ENCODE peak calls at places on chromosomes 12 and 14, in four cellular contexts. One of them, this sample, is unnamed.
A peak's percentile ranks its signal among the peaks of the same experiment; 100 is the strongest.

GRCh38 chr12:111194703-111195051 is 174.2 kb downstream of the PHETA1 start:
- DNase-seq in K562: no peak
- DNase-seq in GM12878: no peak
- DNase-seq in HepG2: no peak
- DNase-seq in this sample: no peak

GRCh38 chr12:65597527-65597926 is 226.8 kb upstream of the HMGA2 start:
- DNase-seq in HepG2: no peak
- DNase-seq in GM12878: no peak
- DNase-seq in K562: peak; percentile 17
- DNase-seq in this sample: no peak

GRCh38 chr12:90029317-90029716 is 320.7 kb upstream of the ATP2B1 start:
- DNase-seq in HepG2: no peak
- DNase-seq in K562: no peak
- DNase-seq in GM12878: no peak
- DNase-seq in this sample: no peak

GRCh38 chr12:117686911-117687377 is 281.8 kb downstream of the KSR2 start:
- DNase-seq in GM12878: no peak
- DNase-seq in HepG2: peak; percentile 35
- DNase-seq in K562: no peak
- DNase-seq in this sample: no peak

GRCh38 chr12:7346571-7347225 is 42.8 kb downstream of the ACSM4 start:
- DNase-seq in K562: no peak
- DNase-seq in GM12878: no peak
- DNase-seq in HepG2: no peak
- DNase-seq in this sample: no peak

GRCh38 chr12:130602251-130602650 is 113.8 kb downstream of the RIMBP2 start:
- DNase-seq in K562: no peak
- DNase-seq in GM12878: no peak
- DNase-seq in HepG2: no peak
- DNase-seq in this sample: no peak

GRCh38 chr12:67501362-67501761 is 147.2 kb upstream of the DYRK2 start:
- DNase-seq in HepG2: no peak
- DNase-seq in K562: no peak
- DNase-seq in GM12878: no peak
- DNase-seq in this sample: no peak

GRCh38 chr12:54051081-54051912 is 2.3 kb upstream of the HOXC4 start:
- DNase-seq in HepG2: no peak
- DNase-seq in GM12878: no peak
- DNase-seq in K562: no peak
- DNase-seq in this sample: peak; percentile 41

GRCh38 chr12:121444842-121445202 is 44.9 kb downstream of the RNF34 start:
- DNase-seq in K562: no peak
- DNase-seq in GM12878: no peak
- DNase-seq in HepG2: no peak
- DNase-seq in this sample: no peak

GRCh38 chr14:98144964-98145363 is 1127.0 kb downstream of the BCL11B start:
- DNase-seq in HepG2: no peak
- DNase-seq in GM12878: no peak
- DNase-seq in K562: no peak
- DNase-seq in this sample: no peak

GRCh38 chr12:91769736-91770135 is 375.9 kb downstream of the BTG1 start:
- DNase-seq in HepG2: no peak
- DNase-seq in K562: no peak
- DNase-seq in GM12878: no peak
- DNase-seq in this sample: no peak

GRCh38 chr12:71439613-71440392 is at the start of gene LGR5:
- DNase-seq in HepG2: peak; percentile 85
- DNase-seq in GM12878: no peak
- DNase-seq in K562: no peak
- DNase-seq in this sample: peak; percentile 63
- TF ChIP-seq ATF2 in HepG2: peak; percentile 56
- TF ChIP-seq ATF2 in GM12878: no peak
- TF ChIP-seq ATF2 in K562: no peak
- TF ChIP-seq ATF2 in this sample: no peak

GRCh38 chr14:59629384-59630158 is 53.0 kb upstream of the CCDC175 start:
- DNase-seq in K562: no peak
- DNase-seq in GM12878: no peak
- DNase-seq in HepG2: no peak
- DNase-seq in this sample: no peak
- TF ChIP-seq MAX in K562: no peak
- TF ChIP-seq MAX in GM12878: no peak
- TF ChIP-seq MAX in HepG2: no peak
- TF ChIP-seq MAX in this sample: no peak

GRCh38 chr12:125125271-125125670 is 60.0 kb downstream of the AACS start:
- DNase-seq in GM12878: no peak
- DNase-seq in K562: no peak
- DNase-seq in HepG2: no peak
- DNase-seq in this sample: no peak
- TF ChIP-seq ETV6 in GM12878: no peak
- TF ChIP-seq ETV6 in K562: no peak
- TF ChIP-seq ETV6 in HepG2: no peak
- TF ChIP-seq ETV6 in this sample: no peak

GRCh38 chr12:51973560-51973959 is 22.1 kb downstream of the ACVR1B start:
- DNase-seq in HepG2: no peak
- DNase-seq in GM12878: no peak
- DNase-seq in K562: no peak
- DNase-seq in this sample: no peak

GRCh38 chr12:51974646-51975045 is 23.1 kb downstream of the ACVR1B start:
- DNase-seq in HepG2: no peak
- DNase-seq in GM12878: no peak
- DNase-seq in K562: no peak
- DNase-seq in this sample: no peak

GRCh38 chr12:51975196-51975595 is 23.7 kb downstream of the ACVR1B start:
- DNase-seq in HepG2: no peak
- DNase-seq in K562: no peak
- DNase-seq in GM12878: no peak
- DNase-seq in this sample: no peak

GRCh38 chr12:51977320-51977753 is 25.8 kb downstream of the ACVR1B start:
- DNase-seq in K562: no peak
- DNase-seq in HepG2: peak; percentile 27
- DNase-seq in GM12878: no peak
- DNase-seq in this sample: no peak

DNA sequence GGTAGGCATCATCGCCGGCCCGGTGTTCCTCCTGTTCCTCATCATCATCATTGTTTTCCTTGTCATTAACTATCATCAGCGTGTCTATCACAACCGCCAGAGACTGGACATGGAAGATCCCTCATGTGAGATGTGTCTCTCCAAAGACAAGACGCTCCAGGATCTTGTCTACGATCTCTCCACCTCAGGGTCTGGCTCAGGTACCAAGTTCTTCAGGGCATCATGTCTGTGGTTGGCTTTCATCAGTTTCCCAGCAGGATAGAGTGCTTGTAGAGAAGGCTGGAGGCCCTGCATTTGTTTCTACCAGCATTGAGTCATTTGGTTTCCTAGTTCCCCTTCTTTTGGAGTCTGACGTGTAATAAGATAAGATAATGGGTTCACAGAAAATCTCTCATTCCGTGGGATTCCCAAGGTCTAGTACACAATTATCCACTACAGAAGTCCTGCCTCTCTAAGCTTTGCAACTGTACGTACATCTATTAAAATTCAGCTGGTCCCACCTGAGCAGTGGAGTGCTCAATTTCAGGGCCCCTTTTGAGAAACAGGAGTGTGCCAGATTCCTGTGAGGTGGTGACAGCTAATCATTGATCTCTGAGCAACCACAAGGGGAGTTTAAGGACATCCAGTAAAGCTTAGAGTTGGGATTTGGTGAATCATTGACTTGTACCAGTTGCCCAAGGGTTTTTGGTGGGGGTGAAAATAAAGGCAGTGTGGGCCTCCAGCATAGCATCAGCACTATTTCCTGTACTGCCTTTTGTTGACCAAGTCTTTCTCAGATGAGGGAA is 25.1 kb downstream of the ACVR1B start:
- DNase-seq in HepG2: peak; percentile 92
- DNase-seq in GM12878: no peak
- DNase-seq in K562: no peak
- DNase-seq in this sample: no peak
- TF ChIP-seq ATF2 in HepG2: no peak
- TF ChIP-seq ATF2 in GM12878: no peak
- TF ChIP-seq ATF2 in K562: no peak
- TF ChIP-seq ATF2 in this sample: no peak

GRCh38 chr12:105292705-105293104 is 37.8 kb upstream of the C12orf75 start:
- DNase-seq in K562: no peak
- DNase-seq in HepG2: no peak
- DNase-seq in GM12878: no peak
- DNase-seq in this sample: no peak

GRCh38 chr12:105291531-105291930 is 39.0 kb upstream of the C12orf75 start:
- DNase-seq in K562: no peak
- DNase-seq in HepG2: no peak
- DNase-seq in GM12878: no peak
- DNase-seq in this sample: no peak

GRCh38 chr12:105287408-105287807 is 43.1 kb upstream of the C12orf75 start:
- DNase-seq in HepG2: no peak
- DNase-seq in GM12878: no peak
- DNase-seq in K562: no peak
- DNase-seq in this sample: no peak

GRCh38 chr12:105288311-105288996 is 42.0 kb upstream of the C12orf75 start:
- DNase-seq in HepG2: no peak
- DNase-seq in GM12878: no peak
- DNase-seq in K562: no peak
- DNase-seq in this sample: no peak

GRCh38 chr12:105289114-105289904 is 41.2 kb upstream of the C12orf75 start:
- DNase-seq in GM12878: no peak
- DNase-seq in K562: no peak
- DNase-seq in HepG2: peak; percentile 21
- DNase-seq in this sample: no peak
- TF ChIP-seq MAX in GM12878: no peak
- TF ChIP-seq MAX in K562: no peak
- TF ChIP-seq MAX in HepG2: no peak
- TF ChIP-seq MAX in this sample: no peak

DNA sequence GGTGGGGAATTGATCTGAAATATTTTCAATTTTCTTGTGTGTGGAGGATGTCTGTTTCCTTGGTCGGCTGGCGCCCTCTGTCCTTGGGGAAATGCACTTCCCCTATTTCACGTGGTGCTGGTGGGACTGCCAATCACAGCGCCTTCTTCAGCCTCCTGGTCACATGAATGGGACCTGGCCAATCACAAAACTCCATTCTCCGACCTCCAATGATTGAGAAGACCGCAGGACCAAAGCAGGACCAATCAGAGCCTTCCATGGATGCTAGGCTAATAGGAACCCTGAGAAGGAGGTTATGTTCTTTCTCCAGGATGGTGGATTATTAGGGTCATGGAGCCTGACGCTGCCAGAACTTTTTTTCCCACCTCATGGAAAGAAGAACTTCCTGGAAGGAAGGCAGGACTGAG is 188.7 kb downstream of the TTC8 start:
- DNase-seq in HepG2: peak; percentile 90
- DNase-seq in GM12878: no peak
- DNase-seq in K562: peak; percentile 73
- DNase-seq in this sample: peak; percentile 68
- TF ChIP-seq ETV6 in HepG2: no peak
- TF ChIP-seq ETV6 in GM12878: no peak
- TF ChIP-seq ETV6 in K562: no peak
- TF ChIP-seq ETV6 in this sample: no peak

DNA sequence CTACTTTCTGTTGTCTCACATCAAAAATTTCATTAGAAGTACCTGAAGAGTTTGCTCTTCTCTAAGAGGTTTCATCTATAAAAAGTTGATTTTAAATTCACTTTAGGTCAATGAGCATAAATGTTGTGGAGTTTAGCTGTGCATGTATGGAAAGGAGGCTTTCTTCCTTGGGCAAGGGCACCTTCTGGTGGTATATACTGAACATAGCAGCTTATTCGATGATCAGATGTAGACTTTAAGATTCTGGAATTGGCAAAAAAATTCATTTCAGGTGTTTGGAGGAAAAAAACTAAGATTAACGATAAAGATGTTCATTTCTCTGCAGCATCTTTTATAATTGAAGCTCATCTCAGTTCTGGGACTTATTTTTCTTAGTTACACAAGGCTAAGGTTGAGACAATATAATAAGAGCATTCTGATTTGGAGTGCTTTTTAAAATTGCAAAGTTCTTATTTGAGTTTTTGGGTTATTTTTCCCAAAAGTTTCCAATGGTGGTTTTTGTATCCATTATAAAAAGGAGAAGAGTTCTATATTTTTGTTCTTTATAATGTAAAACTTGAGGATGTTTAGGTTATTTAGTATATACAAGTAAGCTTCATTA is 46.8 kb downstream of the TMEM117 start:
- DNase-seq in HepG2: peak; percentile 46
- DNase-seq in GM12878: peak; percentile 17
- DNase-seq in K562: peak; percentile 36
- DNase-seq in this sample: no peak
- TF ChIP-seq ATF2 in HepG2: no peak
- TF ChIP-seq ATF2 in GM12878: no peak
- TF ChIP-seq ATF2 in K562: no peak
- TF ChIP-seq ATF2 in this sample: no peak